ENCODE peak calls at places on chromosomes 6 and 20, in five cellular contexts. B is stimulated activated CD8-positive, alpha-beta memory T cell treated with anti-CD3 and anti-CD28 coated beads, Interleukin-2, amount 100 ng/mL, for 1 hour; D is left ventricle myocardium superior; E is activated CD8-positive, alpha-beta memory T cell treated with anti-CD3 and anti-CD28 coated beads, Interleukin-2, amount 10 ng/mL, durations not matched to agents 7 days and 5 days; K is effector memory CD8-positive, alpha-beta T cell. X is an unnamed sample.

GRCh38 chr6:53119772-53120409 is 28.8 kb downstream of the GCM1 start:
- DNase-seq in D (no peak), E (no peak), K (no peak), B (no peak), X (no peak)

GRCh38 chr6:6843777-6844176 is 255.3 kb downstream of the LY86 start:
- DNase-seq in B (no peak), D (no peak), E (no peak), K (no peak), X (no peak)

GRCh38 chr6:37657117-37657886 is 40.4 kb downstream of the MDGA1 start:
- DNase-seq in B (no peak), K (no peak), D (no peak), E (no peak), X (peak; percentile 87)

GRCh38 chr20:61915101-61915500 is 150.6 kb downstream of the TAF4 start:
- DNase-seq in B (no peak), D (no peak), K (no peak), E (no peak), X (no peak)

GRCh38 chr6:168221000-168221399 is 98.6 kb downstream of the DACT2 start:
- DNase-seq in D (no peak), E (no peak), B (no peak), K (no peak), X (no peak)

GRCh38 chr6:39092124-39092523 is 22.9 kb downstream of the SAYSD1 start:
- DNase-seq in D (no peak), E (no peak), B (no peak), K (no peak), X (no peak)

GRCh38 chr6:151109361-151109760 is 130.4 kb upstream of the AKAP12 start:
- DNase-seq in D (no peak), K (no peak), E (no peak), B (no peak), X (no peak)

GRCh38 chr6:164266851-164267250 is 852.3 kb downstream of the QKI start:
- DNase-seq in E (no peak), D (no peak), B (no peak), K (no peak), X (no peak)

GRCh38 chr6:27133281-27134227 is 113.9 kb upstream of the PRSS16 start:
- DNase-seq in K (peak; percentile 68), D (peak; percentile 74), E (peak; percentile 91), B (peak; percentile 53), X (peak; percentile 72)

GRCh38 chr6:142913511-142914047 is 31.4 kb downstream of the HIVEP2 start:
- DNase-seq in K (peak; percentile 65), B (peak; percentile 35), D (peak; percentile 25), E (peak; percentile 89), X (no peak)

GRCh38 chr20:35311409-35311808 is 19.2 kb upstream of the FAM83C start:
- DNase-seq in K (no peak), B (no peak), D (no peak), E (peak; percentile 87), X (peak; percentile 91)

GRCh38 chr6:43020847-43021246 is 576 bp upstream of the RRP36 start:
- DNase-seq in E (no peak), D (peak; percentile 18), B (no peak), K (no peak), X (no peak)

GRCh38 chr6:44917430-44917829 is 410.7 kb upstream of the RUNX2 start:
- DNase-seq in E (no peak), K (no peak), B (no peak), D (no peak), X (no peak)

GRCh38 chr6:139423037-139423698 is 48.7 kb upstream of the CITED2 start:
- DNase-seq in E (no peak), D (no peak), K (no peak), B (no peak), X (no peak)

GRCh38 chr6:39885691-39886090 is 48.6 kb downstream of the MOCS1 start:
- DNase-seq in E (no peak), B (no peak), K (no peak), D (no peak), X (no peak)

GRCh38 chr20:57795977-57796560 is 86.3 kb upstream of the PMEPA1 start:
- DNase-seq in B (no peak), E (no peak), D (no peak), K (no peak), X (peak; percentile 51)

GRCh38 chr6:11806561-11807317 is 28.1 kb upstream of the ADTRP start:
- DNase-seq in D (no peak), K (no peak), B (no peak), E (no peak), X (no peak)

GRCh38 chr6:75409928-75410327 is 83.7 kb downstream of the FILIP1 start:
- DNase-seq in K (no peak), E (no peak), B (no peak), D (no peak), X (no peak)

GRCh38 chr6:111013144-111013905 is 31.5 kb downstream of the RPF2 start:
- DNase-seq in D (no peak), E (no peak), B (no peak), K (no peak), X (no peak)

GRCh38 chr20:56974499-56975250 is 291.8 kb downstream of the BMP7 start:
- DNase-seq in E (peak; percentile 43), B (no peak), D (no peak), K (no peak), X (peak; percentile 74)

GRCh38 chr6:66883453-66883852 is 1176.4 kb upstream of the EYS start:
- DNase-seq in D (no peak), K (no peak), B (no peak), E (no peak), X (no peak)

GRCh38 chr6:52654007-52654406 is 16.9 kb upstream of the TMEM14A start:
- DNase-seq in B (no peak), E (no peak), D (no peak), K (no peak), X (no peak)

GRCh38 chr6:47478233-47479155 is 905 bp downstream of the CD2AP start:
- DNase-seq in K (no peak), E (no peak), D (peak; percentile 37), B (no peak), X (no peak)

GRCh38 chr6:33787336-33787953 is 1.5 kb downstream of the LEMD2 start:
- DNase-seq in D (no peak), E (no peak), K (no peak), B (no peak), X (no peak)

GRCh38 chr6:163324928-163325784 is 89.4 kb upstream of the QKI start:
- DNase-seq in D (peak; percentile 73), K (no peak), B (no peak), E (no peak), X (no peak)

GRCh38 chr6:41594766-41595165 is 43.5 kb upstream of the MDFI start:
- DNase-seq in D (peak; percentile 15), K (no peak), B (no peak), E (no peak), X (no peak)

GRCh38 chr6:24451581-24452041 is 37.8 kb downstream of the GPLD1 start:
- DNase-seq in E (peak; percentile 22), K (no peak), D (no peak), B (no peak), X (no peak)